ENCODE peak calls at places on chromosomes 2 and 18, in nine cellular contexts. E is fibroblast of lung, A is brain microvascular endothelial cell, W is hepatocyte, Z is heart left ventricle, P is uterus, G is right lobe of liver, Q is neural progenitor cell, V is osteoblast. X is an unnamed sample. For H3K27me3, the result is how much of the 10 kb centered on the place peaks cover.

GRCh38 chr2:207881902-207882301 is 112.2 kb upstream of the FZD5 start:
- DNase-seq in Q (no peak), G (no peak), P (no peak), W (no peak), Z (no peak), V (no peak), A (no peak), E (no peak), X (no peak)

GRCh38 chr2:109604597-109604996 is 9.2 kb downstream of the SEPTIN10 start:
- DNase-seq in W (peak), V (peak), P (no peak), Q (no peak), Z (no peak), A (peak), E (peak), G (no peak), X (no peak)

GRCh38 chr18:62499263-62499650 is 23.6 kb upstream of the ZCCHC2 start:
- DNase-seq in Q (peak), V (no peak), G (peak), E (no peak), A (no peak), W (no peak), P (no peak), Z (no peak), X (no peak)

GRCh38 chr2:200966770-200967169 is 3.3 kb upstream of the ORC2 start:
- DNase-seq in G (no peak), Q (no peak), A (peak), P (no peak), V (peak), W (no peak), Z (no peak), E (peak), X (no peak)

GRCh38 chr2:33602216-33602830 is 3.2 kb upstream of the FAM98A start:
- DNase-seq in A (peak), P (no peak), W (no peak), G (no peak), Q (no peak), Z (no peak), E (no peak), V (peak), X (no peak)

GRCh38 chr18:36095936-36096519 is 28.7 kb upstream of the RPRD1A start:
- DNase-seq in Z (no peak), A (peak), P (no peak), V (no peak), E (peak), G (no peak), W (peak), Q (peak), X (no peak)

GRCh38 chr2:63048367-63049171 is 2.1 kb upstream of the OTX1 start:
- DNase-seq in P (no peak), G (peak), V (peak), A (no peak), E (no peak), W (peak), Q (peak), Z (no peak), X (no peak)

GRCh38 chr2:96225016-96225533 is 16.4 kb upstream of the STARD7 start:
- DNase-seq in Q (no peak), Z (no peak), P (no peak), W (no peak), E (no peak), G (no peak), A (no peak), V (no peak), X (no peak)

GRCh38 chr2:212854766-212855165 is 296.6 kb downstream of the IKZF2 start:
- DNase-seq in A (no peak), W (no peak), E (no peak), V (no peak), Q (no peak), P (no peak), Z (no peak), G (no peak), X (no peak)

DNA sequence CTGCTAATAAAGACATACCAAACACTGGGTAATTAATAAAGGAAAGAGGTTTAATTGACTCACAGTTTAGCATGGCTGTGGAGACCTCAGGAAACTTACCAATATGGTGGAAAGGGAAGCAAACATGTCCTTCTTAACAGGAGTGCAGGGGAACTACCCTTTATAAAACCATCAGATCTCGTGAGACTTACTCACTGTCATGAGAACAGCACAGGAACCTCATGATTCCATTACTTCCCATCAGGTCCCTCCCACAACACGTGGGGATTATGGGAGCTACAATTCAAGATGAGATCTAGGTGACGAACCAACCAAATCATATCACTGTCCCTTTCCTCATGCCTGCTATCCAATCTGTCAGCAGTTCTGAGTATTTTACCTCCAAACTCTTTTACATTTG is 586.7 kb downstream of the TDRD15 start:
- DNase-seq in Q (no peak), V (no peak), E (no peak), A (no peak), P (no peak), G (no peak), Z (no peak), W (no peak), X (no peak)
- TF ChIP-seq CTCF in Q (no peak), V (no peak), E (no peak), A (no peak), P (no peak), G (no peak), Z (no peak), W (no peak), X (no peak)

GRCh38 chr2:44927979-44928659 is 13.4 kb upstream of the SIX3 start:
- DNase-seq in Z (no peak), E (no peak), A (no peak), G (no peak), V (no peak), W (no peak), Q (peak), P (no peak), X (no peak)
- H3K27me3 ChIP-seq in Z (half or more), E (half or more), A (half or more), G (half or more), V (half or more), W (half or more), Q (half or more), P (under half), X (half or more)

GRCh38 chr18:79634186-79634585 is 45.4 kb upstream of the CTDP1 start:
- DNase-seq in V (peak), P (no peak), A (no peak), W (no peak), G (no peak), Q (no peak), Z (no peak), E (no peak), X (no peak)

GRCh38 chr18:79635127-79635726 is 44.4 kb upstream of the CTDP1 start:
- DNase-seq in G (no peak), Z (no peak), Q (no peak), A (no peak), P (no peak), W (no peak), E (no peak), V (peak), X (no peak)

GRCh38 chr18:79632765-79633164 is 46.8 kb upstream of the CTDP1 start:
- DNase-seq in A (no peak), Q (no peak), E (no peak), G (no peak), W (no peak), Z (no peak), V (peak), P (no peak), X (no peak)

GRCh38 chr18:79631761-79632446 is 47.7 kb upstream of the CTDP1 start:
- DNase-seq in W (no peak), P (no peak), A (no peak), G (no peak), Z (no peak), E (no peak), Q (no peak), V (no peak), X (no peak)

DNA sequence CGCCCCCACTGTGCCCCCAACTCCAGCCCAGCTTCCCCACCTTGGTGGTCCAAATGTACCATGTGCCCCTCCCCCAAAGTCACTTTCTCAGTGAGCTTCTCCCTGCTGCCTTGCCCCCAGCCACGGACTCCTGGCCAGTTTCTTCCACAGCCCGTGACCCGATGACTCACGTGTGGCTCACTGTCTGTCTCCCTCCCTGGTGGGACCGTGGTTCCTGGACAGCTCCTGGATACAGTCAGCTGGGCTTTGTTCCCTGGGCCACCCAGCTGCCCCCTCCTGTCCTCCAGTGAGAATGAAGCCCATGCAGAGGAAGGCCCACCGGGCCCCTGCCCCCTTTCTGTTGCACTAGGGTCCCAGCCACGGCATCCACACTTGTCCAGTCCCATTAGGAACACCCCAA is 45.0 kb upstream of the CTDP1 start:
- DNase-seq in V (peak), E (no peak), P (no peak), A (no peak), W (no peak), Z (no peak), G (no peak), Q (no peak), X (no peak)
- TF ChIP-seq CTCF in V (no peak), E (no peak), P (no peak), A (no peak), W (no peak), Z (no peak), G (no peak), Q (no peak), X (no peak)

GRCh38 chr2:129484999-129485398 is 494.5 kb upstream of the RAB6C start:
- DNase-seq in Z (no peak), P (no peak), E (no peak), W (no peak), A (no peak), G (no peak), V (no peak), Q (no peak), X (no peak)
- H3K27me3 ChIP-seq in Z (under half), P (under half), E (under half), W (under half), A (under half), G (under half), V (under half), Q (under half), X (under half)

GRCh38 chr2:168293766-168294165 is 46.4 kb upstream of the STK39 start:
- DNase-seq in E (no peak), Z (no peak), V (no peak), W (no peak), P (no peak), G (no peak), A (no peak), Q (no peak), X (no peak)
- TF ChIP-seq CTCF in E (no peak), Z (no peak), V (no peak), W (peak), P (no peak), G (peak), A (peak), Q (peak), X (no peak)

GRCh38 chr2:68237404-68237803 is 14.9 kb downstream of the PPP3R1 start:
- DNase-seq in V (no peak), A (no peak), E (peak), G (no peak), W (no peak), P (no peak), Q (no peak), Z (no peak), X (no peak)

GRCh38 chr2:68236876-68237275 is 15.5 kb downstream of the PPP3R1 start:
- DNase-seq in G (no peak), A (no peak), E (no peak), V (no peak), W (no peak), Q (no peak), Z (no peak), P (no peak), X (no peak)

GRCh38 chr2:68234405-68234804 is 17.9 kb downstream of the PPP3R1 start:
- DNase-seq in G (no peak), Z (no peak), V (no peak), Q (no peak), W (no peak), P (no peak), A (no peak), E (no peak), X (no peak)

GRCh38 chr2:68236080-68236734 is 16.1 kb downstream of the PPP3R1 start:
- DNase-seq in Q (no peak), V (peak), W (no peak), Z (no peak), G (no peak), P (no peak), A (no peak), E (no peak), X (no peak)

GRCh38 chr2:68235090-68235489 is 17.2 kb downstream of the PPP3R1 start:
- DNase-seq in V (no peak), A (no peak), G (no peak), E (no peak), W (no peak), Z (no peak), P (no peak), Q (no peak), X (no peak)
- H3K27me3 ChIP-seq in V (under half), A (under half), G (under half), E (under half), W (under half), Z (under half), P (under half), Q (under half), X (under half)

GRCh38 chr2:181457741-181458425 is 697 bp downstream of the ITGA4 start:
- DNase-seq in Z (peak), P (peak), E (peak), A (peak), G (peak), Q (peak), V (peak), W (peak), X (peak)

GRCh38 chr2:181454990-181455520 is 2.1 kb upstream of the ITGA4 start:
- DNase-seq in G (no peak), A (no peak), W (no peak), P (no peak), Q (no peak), E (no peak), Z (no peak), V (no peak), X (no peak)

GRCh38 chr2:181456660-181457120 is 496 bp upstream of the ITGA4 start:
- DNase-seq in P (peak), W (peak), Z (peak), A (peak), G (peak), E (peak), V (peak), Q (peak), X (peak)

GRCh38 chr2:181458881-181459280 is 1.7 kb downstream of the ITGA4 start:
- DNase-seq in W (no peak), E (no peak), V (peak), Q (no peak), A (no peak), P (no peak), G (no peak), Z (no peak), X (no peak)

GRCh38 chr2:181457121-181457740 is at the start of gene ITGA4:
- DNase-seq in Z (peak), G (peak), P (peak), W (peak), V (peak), A (peak), E (peak), Q (peak), X (peak)
- TF ChIP-seq CTCF in Z (peak), G (peak), P (peak), W (peak), V (peak), A (peak), E (peak), Q (peak), X (peak)

GRCh38 chr18:57051019-57051418 is 95.9 kb upstream of the BOD1L2 start:
- DNase-seq in P (no peak), G (no peak), Z (no peak), Q (no peak), W (no peak), A (no peak), V (no peak), E (no peak), X (no peak)

GRCh38 chr18:57051586-57052044 is 95.3 kb upstream of the BOD1L2 start:
- DNase-seq in A (no peak), P (no peak), E (no peak), V (no peak), W (peak), Z (no peak), Q (no peak), G (peak), X (no peak)

GRCh38 chr18:57048859-57049258 is 98.0 kb upstream of the BOD1L2 start:
- DNase-seq in A (no peak), E (no peak), W (no peak), Z (no peak), G (no peak), Q (no peak), P (no peak), V (no peak), X (no peak)

GRCh38 chr18:57050314-57050949 is 96.5 kb upstream of the BOD1L2 start:
- DNase-seq in P (no peak), G (peak), Q (no peak), A (no peak), E (no peak), W (peak), Z (no peak), V (no peak), X (no peak)

DNA sequence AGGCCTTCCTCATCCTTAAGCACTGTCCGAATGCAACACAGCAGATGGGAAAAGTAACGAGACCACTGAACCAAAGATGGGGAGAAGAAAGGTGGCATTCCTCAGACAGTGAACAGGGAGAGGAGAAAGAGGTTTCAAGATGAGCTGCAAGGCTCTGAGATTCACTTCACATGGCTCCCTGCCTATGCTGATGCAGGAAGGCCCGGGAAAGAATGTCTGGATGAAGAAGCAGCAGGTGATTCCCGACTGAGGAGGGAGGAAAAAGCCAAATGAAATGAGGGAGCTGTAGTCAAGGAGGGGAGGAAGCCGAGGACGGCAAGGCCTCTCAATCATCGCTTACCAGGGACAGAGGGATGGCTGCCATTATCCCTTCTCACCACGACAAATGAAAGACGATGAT is 98.5 kb upstream of the BOD1L2 start:
- DNase-seq in Q (no peak), E (no peak), Z (no peak), A (no peak), W (no peak), V (no peak), G (no peak), P (no peak), X (no peak)
- H3K27me3 ChIP-seq in Q (under half), E (under half), Z (under half), A (under half), W (under half), V (under half), G (under half), P (under half), X (under half)

GRCh38 chr2:120549841-120550240 is 185.8 kb upstream of the GLI2 start:
- DNase-seq in W (no peak), Q (no peak), A (no peak), Z (no peak), V (no peak), G (peak), E (no peak), P (no peak), X (no peak)
- TF ChIP-seq CTCF in W (no peak), Q (no peak), A (no peak), Z (no peak), V (no peak), G (no peak), E (no peak), P (no peak), X (no peak)